ENCODE peak calls at places on chromosomes 13 and 19, in four cellular contexts. One of them, this sample, is unnamed.

GRCh38 chr19:52739576-52739975 is 4.7 kb upstream of the ZNF611 start:
- DNase-seq in WTC11: peak
- DNase-seq in HepG2: no peak
- DNase-seq in K562: peak
- DNase-seq in this sample: no peak

GRCh38 chr13:23871616-23872220 is 17.5 kb downstream of the MIPEP start:
- DNase-seq in HepG2: peak
- DNase-seq in K562: no peak
- DNase-seq in WTC11: no peak
- DNase-seq in this sample: no peak

GRCh38 chr19:16628984-16629691 is 1.1 kb upstream of the MED26 start:
- DNase-seq in HepG2: no peak
- DNase-seq in K562: no peak
- DNase-seq in WTC11: no peak
- DNase-seq in this sample: peak

GRCh38 chr19:16342002-16342715 is 17.5 kb downstream of the KLF2 start:
- DNase-seq in WTC11: no peak
- DNase-seq in K562: no peak
- DNase-seq in HepG2: no peak
- DNase-seq in this sample: peak

GRCh38 chr19:16249826-16250434 is 52.2 kb downstream of the AP1M1 start:
- DNase-seq in HepG2: no peak
- DNase-seq in K562: no peak
- DNase-seq in WTC11: no peak
- DNase-seq in this sample: no peak

GRCh38 chr13:45149964-45150363 is 29.7 kb downstream of the GTF2F2 start:
- DNase-seq in WTC11: no peak
- DNase-seq in HepG2: no peak
- DNase-seq in K562: no peak
- DNase-seq in this sample: no peak

GRCh38 chr19:16579381-16579780 is 7.2 kb upstream of the SLC35E1 start:
- DNase-seq in K562: no peak
- DNase-seq in HepG2: no peak
- DNase-seq in WTC11: no peak
- DNase-seq in this sample: no peak

GRCh38 chr19:7550987-7551761 is 15.7 kb downstream of the PNPLA6 start:
- DNase-seq in WTC11: peak
- DNase-seq in K562: peak
- DNase-seq in HepG2: no peak
- DNase-seq in this sample: no peak

GRCh38 chr13:99988469-99989375 is 7.1 kb downstream of the ZIC2 start:
- DNase-seq in WTC11: peak
- DNase-seq in HepG2: no peak
- DNase-seq in K562: no peak
- DNase-seq in this sample: no peak

GRCh38 chr13:73059460-73060250 is 850 bp downstream of the KLF5 start:
- DNase-seq in K562: peak
- DNase-seq in HepG2: peak
- DNase-seq in WTC11: peak
- DNase-seq in this sample: no peak
- TF ChIP-seq CREM in K562: no peak
- TF ChIP-seq CREM in HepG2: no peak
- TF ChIP-seq CREM in WTC11: no peak
- TF ChIP-seq CREM in this sample: no peak

GRCh38 chr19:47720669-47721068 is 7.4 kb downstream of the EHD2 start:
- DNase-seq in WTC11: no peak
- DNase-seq in HepG2: no peak
- DNase-seq in K562: no peak
- DNase-seq in this sample: no peak

GRCh38 chr19:47714339-47714738 is 1.1 kb downstream of the EHD2 start:
- DNase-seq in WTC11: no peak
- DNase-seq in K562: no peak
- DNase-seq in HepG2: no peak
- DNase-seq in this sample: no peak

GRCh38 chr19:47716270-47716937 is 3.2 kb downstream of the EHD2 start:
- DNase-seq in WTC11: no peak
- DNase-seq in K562: no peak
- DNase-seq in HepG2: no peak
- DNase-seq in this sample: no peak

GRCh38 chr19:47723573-47723923 is 10.3 kb downstream of the EHD2 start:
- DNase-seq in WTC11: no peak
- DNase-seq in K562: no peak
- DNase-seq in HepG2: peak
- DNase-seq in this sample: no peak

GRCh38 chr19:47719047-47719885 is 6.0 kb downstream of the EHD2 start:
- DNase-seq in HepG2: peak
- DNase-seq in WTC11: no peak
- DNase-seq in K562: no peak
- DNase-seq in this sample: no peak
- TF ChIP-seq CREM in HepG2: no peak
- TF ChIP-seq CREM in WTC11: no peak
- TF ChIP-seq CREM in K562: no peak
- TF ChIP-seq CREM in this sample: no peak

GRCh38 chr19:39754544-39754943 is 16.7 kb upstream of the CLC start:
- DNase-seq in WTC11: no peak
- DNase-seq in HepG2: no peak
- DNase-seq in K562: no peak
- DNase-seq in this sample: no peak
- TF ChIP-seq CREM in WTC11: no peak
- TF ChIP-seq CREM in HepG2: no peak
- TF ChIP-seq CREM in K562: no peak
- TF ChIP-seq CREM in this sample: no peak

GRCh38 chr19:47520343-47520806 is 5.5 kb upstream of the NAPA start:
- DNase-seq in HepG2: peak
- DNase-seq in WTC11: no peak
- DNase-seq in K562: no peak
- DNase-seq in this sample: no peak

GRCh38 chr19:47520839-47521238 is 6.0 kb upstream of the NAPA start:
- DNase-seq in WTC11: no peak
- DNase-seq in K562: no peak
- DNase-seq in HepG2: no peak
- DNase-seq in this sample: no peak

GRCh38 chr19:47514869-47515588 is at the start of gene NAPA:
- DNase-seq in HepG2: peak
- DNase-seq in WTC11: peak
- DNase-seq in K562: peak
- DNase-seq in this sample: peak

GRCh38 chr19:47518854-47519253 is 4.0 kb upstream of the NAPA start:
- DNase-seq in WTC11: no peak
- DNase-seq in K562: no peak
- DNase-seq in HepG2: no peak
- DNase-seq in this sample: no peak

DNA sequence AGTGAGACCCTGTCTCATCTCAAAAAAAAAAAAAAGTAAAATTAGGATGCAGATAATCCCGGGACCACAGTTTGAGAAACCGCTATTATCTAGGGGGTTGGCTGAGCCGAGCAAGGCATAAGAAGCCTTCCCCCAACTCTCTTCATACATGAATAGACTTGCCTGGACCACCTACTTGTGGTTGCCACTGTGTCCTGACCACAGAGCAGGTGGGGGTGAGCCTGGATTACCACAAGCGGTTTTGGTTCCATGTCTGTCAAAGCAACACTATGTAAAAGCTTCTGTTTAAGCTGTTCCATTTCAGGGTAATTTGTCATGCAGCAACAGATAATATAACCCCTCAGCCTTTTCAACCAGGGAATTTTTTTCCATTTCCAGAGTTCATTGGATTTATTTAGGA is 3.3 kb upstream of the NAPA start:
- DNase-seq in HepG2: no peak
- DNase-seq in K562: no peak
- DNase-seq in WTC11: no peak
- DNase-seq in this sample: peak
- TF ChIP-seq CREM in HepG2: no peak
- TF ChIP-seq CREM in K562: no peak
- TF ChIP-seq CREM in WTC11: no peak
- TF ChIP-seq CREM in this sample: peak

This sample was measured in GM12878.